ENCODE peak calls at places on chromosomes 12 and 14, in seven cellular contexts. One of them, this sample, is unnamed.

GRCh38 chr12:112906712-112907414 is at the start of gene OAS1:
- DNase-seq in mesendoderm: peak; percentile 51
- DNase-seq in H1: no peak
- DNase-seq in IMR-90: peak; percentile 22
- DNase-seq in neuronal stem cell: no peak
- DNase-seq in trophoblast cell: peak; percentile 30
- DNase-seq in mesenchymal stem cell: peak; percentile 58
- DNase-seq in this sample: no peak

GRCh38 chr12:55074771-55075170 is 51.4 kb upstream of the OR9K2 start:
- DNase-seq in mesendoderm: no peak
- DNase-seq in H1: no peak
- DNase-seq in IMR-90: no peak
- DNase-seq in neuronal stem cell: no peak
- DNase-seq in trophoblast cell: no peak
- DNase-seq in mesenchymal stem cell: no peak
- DNase-seq in this sample: no peak

GRCh38 chr12:89183985-89184435 is 168.3 kb downstream of the DUSP6 start:
- DNase-seq in mesendoderm: no peak
- DNase-seq in H1: no peak
- DNase-seq in IMR-90: peak; percentile 72
- DNase-seq in neuronal stem cell: no peak
- DNase-seq in trophoblast cell: peak; percentile 14
- DNase-seq in mesenchymal stem cell: peak; percentile 73
- DNase-seq in this sample: no peak

GRCh38 chr14:52080817-52081755 is 12.2 kb upstream of the NID2 start:
- DNase-seq in mesendoderm: peak; percentile 18
- DNase-seq in H1: no peak
- DNase-seq in IMR-90: peak; percentile 96
- DNase-seq in neuronal stem cell: no peak
- DNase-seq in trophoblast cell: peak; percentile 59
- DNase-seq in mesenchymal stem cell: peak; percentile 97
- DNase-seq in this sample: no peak

GRCh38 chr14:68950111-68950510 is 29.0 kb downstream of the ACTN1 start:
- DNase-seq in mesendoderm: no peak
- DNase-seq in H1: no peak
- DNase-seq in IMR-90: peak; percentile 44
- DNase-seq in neuronal stem cell: no peak
- DNase-seq in trophoblast cell: peak; percentile 59
- DNase-seq in mesenchymal stem cell: peak; percentile 78
- DNase-seq in this sample: no peak

GRCh38 chr14:37903561-37904191 is 304.0 kb upstream of the SSTR1 start:
- DNase-seq in mesendoderm: peak; percentile 58
- DNase-seq in H1: no peak
- DNase-seq in IMR-90: peak; percentile 59
- DNase-seq in neuronal stem cell: peak; percentile 31
- DNase-seq in trophoblast cell: no peak
- DNase-seq in mesenchymal stem cell: peak; percentile 56
- DNase-seq in this sample: no peak

GRCh38 chr14:76352639-76353281 is 23.2 kb upstream of the ESRRB start:
- DNase-seq in mesendoderm: peak; percentile 69
- DNase-seq in H1: peak; percentile 36
- DNase-seq in IMR-90: peak; percentile 26
- DNase-seq in neuronal stem cell: peak; percentile 69
- DNase-seq in trophoblast cell: peak; percentile 12
- DNase-seq in mesenchymal stem cell: peak; percentile 38
- DNase-seq in this sample: peak; percentile 84

GRCh38 chr12:27711312-27711682 is 665 bp downstream of the MRPS35 start:
- DNase-seq in mesendoderm: peak; percentile 62
- DNase-seq in H1: no peak
- DNase-seq in IMR-90: no peak
- DNase-seq in neuronal stem cell: no peak
- DNase-seq in trophoblast cell: no peak
- DNase-seq in mesenchymal stem cell: no peak
- DNase-seq in this sample: no peak

GRCh38 chr14:53630336-53630735 is 326.3 kb downstream of the BMP4 start:
- DNase-seq in mesendoderm: no peak
- DNase-seq in H1: no peak
- DNase-seq in IMR-90: no peak
- DNase-seq in neuronal stem cell: no peak
- DNase-seq in trophoblast cell: no peak
- DNase-seq in mesenchymal stem cell: no peak
- DNase-seq in this sample: no peak

GRCh38 chr12:128755565-128755964 is 68.2 kb downstream of the SLC15A4 start:
- DNase-seq in mesendoderm: peak; percentile 12
- DNase-seq in H1: no peak
- DNase-seq in IMR-90: no peak
- DNase-seq in neuronal stem cell: no peak
- DNase-seq in trophoblast cell: no peak
- DNase-seq in mesenchymal stem cell: no peak
- DNase-seq in this sample: no peak
- H3K4ac ChIP-seq in mesendoderm: no peak overlapping the region
- H3K4ac ChIP-seq in H1: no peak overlapping the region
- H3K4ac ChIP-seq in IMR-90: no peak overlapping the region
- H3K4ac ChIP-seq in neuronal stem cell: no peak overlapping the region
- H3K4ac ChIP-seq in trophoblast cell: no peak overlapping the region
- H3K4ac ChIP-seq in mesenchymal stem cell: no peak overlapping the region
- H3K4ac ChIP-seq in this sample: no peak overlapping the region

DNA sequence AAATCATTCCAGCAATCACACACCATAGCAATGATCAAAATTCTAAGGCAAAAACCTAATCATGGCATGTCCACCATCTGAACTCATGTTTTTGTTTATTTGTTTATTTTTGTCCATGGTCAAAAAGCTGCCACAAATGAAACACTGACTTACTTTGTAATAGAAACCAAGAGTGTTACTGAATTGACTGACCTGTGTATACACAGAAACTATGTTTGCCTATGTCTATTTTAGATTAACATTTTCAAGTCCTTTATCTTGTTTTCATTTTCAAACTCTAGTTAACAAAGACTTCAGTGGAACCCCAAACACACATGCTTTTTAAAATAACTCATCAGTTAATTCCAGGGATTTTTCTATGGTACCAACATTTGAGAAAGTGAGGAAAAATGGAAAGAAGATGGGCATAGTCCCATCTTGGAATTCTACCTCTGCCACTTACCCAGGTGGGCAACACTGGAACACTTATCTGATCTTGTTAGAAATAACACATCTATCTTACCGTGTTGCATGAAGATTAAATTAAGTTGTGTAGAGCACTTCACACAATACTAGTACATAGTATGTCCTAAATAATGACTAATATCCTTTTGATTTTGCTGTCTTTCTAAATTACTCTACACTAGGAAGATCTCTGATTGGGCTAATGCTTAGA is 6.4 kb downstream of the LUM start:
- DNase-seq in mesendoderm: no peak
- DNase-seq in H1: no peak
- DNase-seq in IMR-90: no peak
- DNase-seq in neuronal stem cell: no peak
- DNase-seq in trophoblast cell: no peak
- DNase-seq in mesenchymal stem cell: no peak
- DNase-seq in this sample: no peak
- H3K4ac ChIP-seq in mesendoderm: no peak overlapping the region
- H3K4ac ChIP-seq in H1: no peak overlapping the region
- H3K4ac ChIP-seq in IMR-90: no peak overlapping the region
- H3K4ac ChIP-seq in neuronal stem cell: no peak overlapping the region
- H3K4ac ChIP-seq in trophoblast cell: no peak overlapping the region
- H3K4ac ChIP-seq in mesenchymal stem cell: no peak overlapping the region
- H3K4ac ChIP-seq in this sample: no peak overlapping the region

GRCh38 chr12:24252580-24252979 is 303.1 kb upstream of the SOX5 start:
- DNase-seq in mesendoderm: no peak
- DNase-seq in H1: no peak
- DNase-seq in IMR-90: no peak
- DNase-seq in neuronal stem cell: no peak
- DNase-seq in trophoblast cell: no peak
- DNase-seq in mesenchymal stem cell: no peak
- DNase-seq in this sample: peak; percentile 41

GRCh38 chr12:24256636-24257150 is 307.2 kb upstream of the SOX5 start:
- DNase-seq in mesendoderm: peak; percentile 62
- DNase-seq in H1: no peak
- DNase-seq in IMR-90: no peak
- DNase-seq in neuronal stem cell: peak; percentile 59
- DNase-seq in trophoblast cell: no peak
- DNase-seq in mesenchymal stem cell: no peak
- DNase-seq in this sample: no peak

DNA sequence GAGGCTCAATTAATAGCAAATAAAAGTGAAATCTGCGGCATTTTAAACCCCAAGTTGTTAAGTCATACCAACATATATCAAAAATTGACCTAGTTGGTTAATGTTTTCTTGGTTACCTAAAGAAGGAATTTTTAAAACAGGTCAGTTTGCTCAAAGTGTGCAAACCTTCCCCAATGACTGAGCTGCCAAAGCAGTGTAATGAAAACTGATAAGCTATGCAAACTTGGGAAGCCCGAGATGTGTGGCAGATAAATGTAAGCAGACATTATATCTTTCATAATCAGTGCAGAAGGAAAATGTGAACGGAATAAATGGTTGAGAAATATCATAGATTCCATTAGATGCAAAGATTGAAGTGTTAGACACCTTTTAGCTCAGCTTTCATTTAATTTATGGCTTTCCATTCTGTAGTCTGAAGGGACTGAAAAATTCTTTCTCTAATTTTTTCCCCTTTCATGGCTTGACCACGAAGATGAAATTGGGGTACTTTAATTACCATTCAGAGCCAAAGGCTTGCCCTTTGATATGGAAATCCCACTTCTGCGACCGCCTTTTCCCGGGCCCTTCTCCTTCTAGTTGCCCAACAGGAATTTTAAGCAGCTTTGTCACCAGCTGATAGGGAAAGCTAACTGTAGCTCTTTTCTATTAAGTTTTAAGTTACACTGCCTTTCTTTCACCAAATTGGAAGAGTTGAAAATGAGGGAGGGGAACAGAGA is 306.6 kb upstream of the SOX5 start:
- DNase-seq in mesendoderm: peak; percentile 14
- DNase-seq in H1: no peak
- DNase-seq in IMR-90: no peak
- DNase-seq in neuronal stem cell: peak; percentile 30
- DNase-seq in trophoblast cell: no peak
- DNase-seq in mesenchymal stem cell: no peak
- DNase-seq in this sample: no peak
- H3K4ac ChIP-seq in mesendoderm: no peak overlapping the region
- H3K4ac ChIP-seq in H1: no peak overlapping the region
- H3K4ac ChIP-seq in IMR-90: no peak overlapping the region
- H3K4ac ChIP-seq in neuronal stem cell: no peak overlapping the region
- H3K4ac ChIP-seq in trophoblast cell: no peak overlapping the region
- H3K4ac ChIP-seq in mesenchymal stem cell: no peak overlapping the region
- H3K4ac ChIP-seq in this sample: no peak overlapping the region

GRCh38 chr14:99402283-99402648 is 78.4 kb downstream of the SETD3 start:
- DNase-seq in mesendoderm: no peak
- DNase-seq in H1: no peak
- DNase-seq in IMR-90: no peak
- DNase-seq in neuronal stem cell: no peak
- DNase-seq in trophoblast cell: no peak
- DNase-seq in mesenchymal stem cell: no peak
- DNase-seq in this sample: no peak
- H3K4ac ChIP-seq in mesendoderm: no peak overlapping the region
- H3K4ac ChIP-seq in H1: no peak overlapping the region
- H3K4ac ChIP-seq in IMR-90: no peak overlapping the region
- H3K4ac ChIP-seq in neuronal stem cell: no peak overlapping the region
- H3K4ac ChIP-seq in trophoblast cell: no peak overlapping the region
- H3K4ac ChIP-seq in mesenchymal stem cell: no peak overlapping the region
- H3K4ac ChIP-seq in this sample: no peak overlapping the region

GRCh38 chr12:1698638-1699214 is 7.9 kb downstream of the ADIPOR2 start:
- DNase-seq in mesendoderm: peak; percentile 23
- DNase-seq in H1: no peak
- DNase-seq in IMR-90: no peak
- DNase-seq in neuronal stem cell: no peak
- DNase-seq in trophoblast cell: no peak
- DNase-seq in mesenchymal stem cell: no peak
- DNase-seq in this sample: no peak

GRCh38 chr12:1692895-1693294 is 2.0 kb downstream of the ADIPOR2 start:
- DNase-seq in mesendoderm: no peak
- DNase-seq in H1: no peak
- DNase-seq in IMR-90: no peak
- DNase-seq in neuronal stem cell: no peak
- DNase-seq in trophoblast cell: no peak
- DNase-seq in mesenchymal stem cell: no peak
- DNase-seq in this sample: no peak

GRCh38 chr12:1696800-1697199 is 5.9 kb downstream of the ADIPOR2 start:
- DNase-seq in mesendoderm: no peak
- DNase-seq in H1: no peak
- DNase-seq in IMR-90: no peak
- DNase-seq in neuronal stem cell: no peak
- DNase-seq in trophoblast cell: no peak
- DNase-seq in mesenchymal stem cell: no peak
- DNase-seq in this sample: no peak

GRCh38 chr12:1695836-1696670 is 5.2 kb downstream of the ADIPOR2 start:
- DNase-seq in mesendoderm: no peak
- DNase-seq in H1: no peak
- DNase-seq in IMR-90: no peak
- DNase-seq in neuronal stem cell: no peak
- DNase-seq in trophoblast cell: no peak
- DNase-seq in mesenchymal stem cell: no peak
- DNase-seq in this sample: no peak

GRCh38 chr12:1697253-1697652 is 6.4 kb downstream of the ADIPOR2 start:
- DNase-seq in mesendoderm: no peak
- DNase-seq in H1: no peak
- DNase-seq in IMR-90: no peak
- DNase-seq in neuronal stem cell: no peak
- DNase-seq in trophoblast cell: no peak
- DNase-seq in mesenchymal stem cell: no peak
- DNase-seq in this sample: no peak
- H3K4ac ChIP-seq in mesendoderm: no peak overlapping the region
- H3K4ac ChIP-seq in H1: no peak overlapping the region
- H3K4ac ChIP-seq in IMR-90: no peak overlapping the region
- H3K4ac ChIP-seq in neuronal stem cell: no peak overlapping the region
- H3K4ac ChIP-seq in trophoblast cell: no peak overlapping the region
- H3K4ac ChIP-seq in mesenchymal stem cell: no peak overlapping the region
- H3K4ac ChIP-seq in this sample: no peak overlapping the region

GRCh38 chr14:104389326-104390220 is 190.0 kb upstream of the C14orf180 start:
- DNase-seq in mesendoderm: no peak
- DNase-seq in H1: no peak
- DNase-seq in IMR-90: no peak
- DNase-seq in neuronal stem cell: no peak
- DNase-seq in trophoblast cell: no peak
- DNase-seq in mesenchymal stem cell: no peak
- DNase-seq in this sample: peak; percentile 19
- H3K4ac ChIP-seq in mesendoderm: no peak overlapping the region
- H3K4ac ChIP-seq in H1: no peak overlapping the region
- H3K4ac ChIP-seq in IMR-90: no peak overlapping the region
- H3K4ac ChIP-seq in neuronal stem cell: no peak overlapping the region
- H3K4ac ChIP-seq in trophoblast cell: no peak overlapping the region
- H3K4ac ChIP-seq in mesenchymal stem cell: no peak overlapping the region
- H3K4ac ChIP-seq in this sample: no peak overlapping the region

DNA sequence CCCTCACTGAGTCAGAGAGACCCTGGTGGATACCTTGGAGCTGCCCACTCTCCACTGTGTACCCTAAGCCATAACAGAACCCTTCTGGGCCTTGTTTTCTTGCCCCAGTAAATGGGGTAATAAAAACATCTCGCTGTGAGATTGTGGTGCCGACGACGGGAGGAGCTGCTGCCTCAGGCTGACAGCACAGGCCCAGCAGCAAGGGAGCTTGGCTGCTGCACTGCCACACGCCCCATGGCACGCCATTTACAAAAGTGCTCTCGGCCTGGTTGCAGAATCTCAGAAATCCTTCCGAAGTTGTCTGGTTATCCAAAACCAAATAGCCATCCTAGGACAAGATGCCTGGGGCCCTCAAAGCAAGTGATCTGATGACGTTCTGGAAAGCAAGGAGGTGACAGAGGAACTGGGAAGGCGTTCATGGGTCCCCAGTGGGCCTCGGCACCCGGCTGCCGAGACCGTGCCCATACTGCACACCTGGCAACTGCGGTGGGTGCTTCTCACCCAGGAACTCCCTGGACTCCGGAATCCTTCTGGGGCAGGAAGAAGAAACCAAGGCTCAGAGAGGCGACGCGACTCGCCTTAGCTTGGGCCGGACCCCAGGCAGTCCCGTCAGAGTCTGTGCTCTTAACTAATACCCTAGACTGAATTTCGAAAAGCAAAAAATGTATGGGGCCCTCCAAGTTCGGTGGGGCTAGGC is 26.7 kb downstream of the CHGA start:
- DNase-seq in mesendoderm: no peak
- DNase-seq in H1: no peak
- DNase-seq in IMR-90: no peak
- DNase-seq in neuronal stem cell: no peak
- DNase-seq in trophoblast cell: no peak
- DNase-seq in mesenchymal stem cell: no peak
- DNase-seq in this sample: no peak
- H3K4ac ChIP-seq in mesendoderm: no peak overlapping the region
- H3K4ac ChIP-seq in H1: no peak overlapping the region
- H3K4ac ChIP-seq in IMR-90: no peak overlapping the region
- H3K4ac ChIP-seq in neuronal stem cell: no peak overlapping the region
- H3K4ac ChIP-seq in trophoblast cell: no peak overlapping the region
- H3K4ac ChIP-seq in mesenchymal stem cell: no peak overlapping the region
- H3K4ac ChIP-seq in this sample: no peak overlapping the region